ENCODE peak calls at places on chromosomes 1 and 21, in eight cellular contexts. W is chondrocyte; T is neural crest cell; Q is activated CD4-positive, alpha-beta T cell treated with anti-CD3 and anti-CD28 coated beads, Interleukin-2, amount 10 ng/mL, durations not matched to agents 7 days and 5 days; I is GDM1; Z is stimulated activated CD4-positive, alpha-beta T cell treated with anti-CD3 and anti-CD28 coated beads, Interleukin-4, amount 100 ng/mL, for 4 hours; L is astrocyte of the spinal cord; K is MM.1S. F is an unnamed sample.

GRCh38 chr1:25992689-25993146 is 5.1 kb downstream of the PAFAH2 start:
- DNase-seq in W (no peak), T (no peak), Q (no peak), I (no peak), Z (no peak), L (no peak), K (no peak), F (no peak)

GRCh38 chr1:152164542-152165136 is 5.6 kb upstream of the RPTN start:
- DNase-seq in W (no peak), T (no peak), Q (no peak), I (no peak), Z (no peak), L (no peak), K (no peak), F (no peak)

GRCh38 chr21:25330266-25330665 is 277.0 kb downstream of the MRPL39 start:
- DNase-seq in W (no peak), T (no peak), Q (no peak), I (no peak), Z (no peak), L (peak), K (no peak), F (peak)

GRCh38 chr1:241787691-241788090 is 60.3 kb upstream of the EXO1 start:
- DNase-seq in W (no peak), T (no peak), Q (no peak), I (no peak), Z (no peak), L (no peak), K (no peak), F (no peak)

GRCh38 chr1:75725256-75725655 is 747 bp downstream of the ACADM start:
- DNase-seq in W (no peak), T (no peak), Q (no peak), I (no peak), Z (no peak), L (peak), K (no peak), F (peak)

GRCh38 chr1:7967206-7967605 is 5.7 kb downstream of the PARK7 start:
- DNase-seq in W (no peak), T (no peak), Q (no peak), I (no peak), Z (no peak), L (no peak), K (no peak), F (no peak)

GRCh38 chr1:245589827-245590421 is 435.1 kb downstream of the KIF26B start:
- DNase-seq in W (no peak), T (no peak), Q (no peak), I (no peak), Z (no peak), L (no peak), K (no peak), F (no peak)

GRCh38 chr1:78291443-78291842 is 199.3 kb upstream of the PTGFR start:
- DNase-seq in W (no peak), T (no peak), Q (no peak), I (no peak), Z (no peak), L (no peak), K (no peak), F (no peak)

GRCh38 chr1:211377539-211378461 is 51.2 kb downstream of the TRAF5 start:
- DNase-seq in W (no peak), T (no peak), Q (no peak), I (no peak), Z (no peak), L (no peak), K (no peak), F (no peak)

GRCh38 chr21:38758815-38759214 is 46.9 kb upstream of the ETS2 start:
- DNase-seq in W (no peak), T (no peak), Q (no peak), I (no peak), Z (no peak), L (no peak), K (no peak), F (peak)

GRCh38 chr1:17370618-17371017 is 1.4 kb upstream of the PADI6 start:
- DNase-seq in W (no peak), T (no peak), Q (no peak), I (no peak), Z (no peak), L (no peak), K (no peak), F (no peak)

GRCh38 chr1:42935313-42935624 is 23.4 kb downstream of the SLC2A1 start:
- DNase-seq in W (peak), T (no peak), Q (no peak), I (peak), Z (no peak), L (no peak), K (peak), F (peak)

GRCh38 chr1:1939296-1940122 is 20.4 kb upstream of the TMEM52 start:
- DNase-seq in W (peak), T (no peak), Q (no peak), I (no peak), Z (no peak), L (no peak), K (no peak), F (no peak)

GRCh38 chr21:45226540-45227326 is 61.0 kb downstream of the POFUT2 start:
- DNase-seq in W (peak), T (no peak), Q (peak), I (no peak), Z (no peak), L (no peak), K (no peak), F (no peak)

GRCh38 chr21:15309721-15310120 is 244.9 kb upstream of the NRIP1 start:
- DNase-seq in W (no peak), T (no peak), Q (no peak), I (no peak), Z (no peak), L (no peak), K (no peak), F (peak)

GRCh38 chr21:33541756-33542639 is at the start of gene GART:
- DNase-seq in W (no peak), T (peak), Q (peak), I (peak), Z (peak), L (peak), K (peak), F (peak)

GRCh38 chr1:151540982-151541377 is 871 bp downstream of the TUFT1 start:
- DNase-seq in W (no peak), T (peak), Q (no peak), I (no peak), Z (no peak), L (no peak), K (peak), F (peak)

GRCh38 chr1:112807117-112807516 is 92.0 kb upstream of the PPM1J start:
- DNase-seq in W (no peak), T (no peak), Q (no peak), I (no peak), Z (no peak), L (no peak), K (no peak), F (no peak)

GRCh38 chr1:171741872-171742576 is at the start of gene VAMP4:
- DNase-seq in W (peak), T (peak), Q (peak), I (peak), Z (peak), L (peak), K (peak), F (peak)

GRCh38 chr1:163709636-163710035 is 387.9 kb downstream of the NUF2 start:
- DNase-seq in W (no peak), T (no peak), Q (no peak), I (no peak), Z (no peak), L (peak), K (no peak), F (peak)

GRCh38 chr1:1063945-1064831 is 9.9 kb downstream of the RNF223 start:
- DNase-seq in W (no peak), T (peak), Q (peak), I (peak), Z (peak), L (peak), K (peak), F (peak)

GRCh38 chr21:34701726-34702125 is 32.9 kb downstream of the CLIC6 start:
- DNase-seq in W (no peak), T (no peak), Q (no peak), I (no peak), Z (no peak), L (no peak), K (no peak), F (no peak)

GRCh38 chr1:27122652-27123051 is 32.3 kb downstream of the SLC9A1 start:
- DNase-seq in W (no peak), T (no peak), Q (no peak), I (peak), Z (no peak), L (peak), K (no peak), F (peak)

GRCh38 chr1:45326627-45327591 is at the start of gene HPDL:
- DNase-seq in W (no peak), T (peak), Q (peak), I (no peak), Z (peak), L (peak), K (peak), F (peak)

GRCh38 chr21:23162213-23162946 is 2164.2 kb downstream of the NCAM2 start:
- DNase-seq in W (no peak), T (no peak), Q (no peak), I (no peak), Z (no peak), L (no peak), K (peak), F (peak)

GRCh38 chr1:160375788-160376524 is 9.1 kb downstream of the NHLH1 start:
- DNase-seq in W (no peak), T (no peak), Q (peak), I (no peak), Z (no peak), L (no peak), K (no peak), F (peak)

GRCh38 chr1:42484382-42484781 is 21.3 kb downstream of the CCDC30 start:
- DNase-seq in W (no peak), T (no peak), Q (no peak), I (no peak), Z (no peak), L (peak), K (no peak), F (peak)

GRCh38 chr1:220974431-220974830 is 95.2 kb downstream of the HLX start:
- DNase-seq in W (no peak), T (no peak), Q (no peak), I (no peak), Z (no peak), L (no peak), K (no peak), F (no peak)

GRCh38 chr1:43512681-43513080 is 18.0 kb upstream of the PTPRF start:
- DNase-seq in W (no peak), T (no peak), Q (no peak), I (no peak), Z (no peak), L (no peak), K (no peak), F (no peak)

GRCh38 chr1:3522564-3523270 is 68.3 kb downstream of the ARHGEF16 start:
- DNase-seq in W (no peak), T (no peak), Q (no peak), I (no peak), Z (no peak), L (peak), K (no peak), F (no peak)